ENCODE peak calls at places on chromosome 12, in four cellular contexts. V is A673, G is endothelial cell, P is body of pancreas. W is an unnamed sample.

GRCh38 chr12:121209629-121210572 is at the start of gene P2RX4:
- DNase-seq in V (peak), G (peak), P (peak), W (peak)

GRCh38 chr12:119115296-119115905 is 63.3 kb upstream of the HSPB8 start:
- DNase-seq in G (peak), V (peak), P (peak), W (peak)

GRCh38 chr12:118357327-118358007 is 15.2 kb downstream of the TAOK3 start:
- DNase-seq in G (no peak), V (peak), P (no peak), W (no peak)

GRCh38 chr12:43806737-43807072 is 588 bp upstream of the TWF1 start:
- DNase-seq in V (peak), G (no peak), P (no peak), W (no peak)

GRCh38 chr12:40382217-40382616 is 157.4 kb downstream of the LRRK2 start:
- DNase-seq in G (no peak), P (no peak), V (no peak), W (no peak)

GRCh38 chr12:66500094-66500493 is 178.8 kb downstream of the GRIP1 start:
- DNase-seq in P (no peak), G (no peak), V (no peak), W (no peak)

GRCh38 chr12:106114084-106115068 is 24.4 kb downstream of the NUAK1 start:
- DNase-seq in P (no peak), V (no peak), G (no peak), W (no peak)

GRCh38 chr12:94783862-94784261 is 133.5 kb upstream of the TMCC3 start:
- DNase-seq in P (no peak), V (peak), G (no peak), W (no peak)

GRCh38 chr12:117273091-117273490 is 82.8 kb upstream of the FBXO21 start:
- DNase-seq in G (no peak), P (no peak), V (peak), W (no peak)

GRCh38 chr12:25810683-25811082 is 147.8 kb upstream of the RASSF8 start:
- DNase-seq in P (no peak), V (no peak), G (no peak), W (no peak)

GRCh38 chr12:80794506-80794905 is 77.8 kb downstream of the MYF5 start:
- DNase-seq in G (no peak), P (no peak), V (peak), W (no peak)

GRCh38 chr12:124847113-124847512 is 16.6 kb downstream of the SCARB1 start:
- DNase-seq in G (no peak), V (no peak), P (peak), W (no peak)

GRCh38 chr12:53302903-53303302 is 3.4 kb downstream of the MYG1 start:
- DNase-seq in P (no peak), V (no peak), G (no peak), W (no peak)

GRCh38 chr12:53300187-53300586 is 692 bp downstream of the MYG1 start:
- DNase-seq in V (no peak), G (no peak), P (no peak), W (no peak)

GRCh38 chr12:53298154-53298553 is 1.3 kb upstream of the MYG1 start:
- DNase-seq in P (no peak), G (no peak), V (no peak), W (no peak)

GRCh38 chr12:53299101-53299453 is 418 bp upstream of the MYG1 start:
- DNase-seq in V (peak), P (no peak), G (no peak), W (no peak)

GRCh38 chr12:53299454-53300180 is at the start of gene MYG1:
- DNase-seq in P (peak), G (peak), V (peak), W (peak)
- TF ChIP-seq CTCF in P (no peak), G (no peak), V (peak), W (peak)

GRCh38 chr12:389138-390096 is at the start of gene KDM5A:
- DNase-seq in P (peak), G (peak), V (peak), W (peak)
- TF ChIP-seq CTCF in P (no peak), G (no peak), V (no peak), W (no peak)

GRCh38 chr12:76216585-76217472 is 131.4 kb downstream of the BBS10 start:
- DNase-seq in P (no peak), V (no peak), G (no peak), W (no peak)
- TF ChIP-seq CTCF in P (no peak), V (no peak), G (no peak), W (no peak)

GRCh38 chr12:111274820-111275219 is 94.1 kb downstream of the PHETA1 start:
- DNase-seq in V (peak), P (no peak), G (no peak), W (no peak)
- TF ChIP-seq CTCF in V (peak), P (no peak), G (peak), W (peak)

DNA sequence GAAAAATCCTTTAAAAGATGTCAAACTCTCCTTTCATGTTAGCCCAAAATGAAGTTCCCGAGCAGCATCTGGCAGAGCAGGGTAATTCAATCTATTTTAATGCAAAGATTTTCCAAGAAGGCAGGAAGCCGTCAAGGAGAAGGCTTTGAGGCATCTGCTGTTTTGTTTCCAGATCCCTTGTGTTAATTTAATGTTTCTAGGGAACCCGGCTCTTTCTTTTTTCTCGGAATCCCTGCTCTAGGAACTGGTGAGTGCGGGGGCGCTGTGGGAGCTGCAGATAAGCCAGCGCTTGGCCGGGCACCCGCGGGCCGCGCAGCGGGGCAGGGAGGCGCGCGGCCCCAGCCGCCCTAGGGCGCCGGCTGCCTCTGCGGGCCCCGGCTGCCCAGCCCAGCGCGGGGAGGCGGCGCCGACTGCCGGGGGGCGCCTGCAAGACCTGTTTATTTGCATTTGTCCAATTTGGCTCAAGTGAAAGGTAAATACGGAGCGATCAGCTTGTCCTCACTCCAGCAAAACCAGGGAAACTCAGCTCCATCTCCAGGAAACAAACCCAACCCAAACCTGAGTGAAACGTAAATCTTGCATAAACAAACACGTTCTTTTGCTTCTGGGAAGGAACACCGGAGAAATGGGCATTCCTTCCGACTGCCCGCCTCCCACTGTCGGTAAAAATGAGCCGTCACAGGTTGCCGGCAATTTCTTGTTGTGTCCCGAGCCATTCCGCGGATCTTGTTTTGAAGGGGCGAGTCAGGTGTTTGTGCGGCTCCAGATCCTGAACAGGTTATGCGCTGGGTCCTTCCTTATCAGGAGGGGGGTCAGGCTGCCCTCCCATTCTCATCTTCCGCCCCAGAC is 65.1 kb downstream of the CRADD start:
- DNase-seq in P (peak), V (peak), G (peak), W (no peak)
- TF ChIP-seq CTCF in P (peak), V (peak), G (no peak), W (no peak)

GRCh38 chr12:81797100-81797499 is 38.0 kb upstream of the PPFIA2 start:
- DNase-seq in P (no peak), V (peak), G (no peak), W (no peak)
- TF ChIP-seq CTCF in P (no peak), V (peak), G (peak), W (peak)

GRCh38 chr12:115456946-115457689 is 773.1 kb upstream of the TBX3 start:
- DNase-seq in P (no peak), V (no peak), G (no peak), W (no peak)
- TF ChIP-seq CTCF in P (no peak), V (no peak), G (no peak), W (peak)

GRCh38 chr12:2691001-2691339 is 103.8 kb upstream of the FKBP4 start:
- DNase-seq in P (no peak), V (no peak), G (peak), W (no peak)
- TF ChIP-seq CTCF in P (no peak), V (no peak), G (no peak), W (peak)

W was measured in GM12864.